ENCODE peak calls at places on chromosomes 6 and 20, in seven cellular contexts. J, C, P, Q, W, X and B are unnamed samples.

GRCh38 chr20:416950-417800 is 9.1 kb downstream of the RBCK1 start:
- DNase-seq in W (no peak), J (no peak), Q (no peak), P (no peak), X (no peak), C (no peak), B (no peak)

GRCh38 chr6:109300874-109301273 is 81.4 kb downstream of the CD164 start:
- DNase-seq in J (no peak), P (no peak), X (no peak), Q (no peak), C (no peak), W (no peak), B (no peak)

GRCh38 chr6:148997863-148998262 is 251.0 kb downstream of the UST start:
- DNase-seq in C (no peak), J (no peak), W (no peak), X (no peak), Q (no peak), P (peak; percentile 43), B (no peak)

GRCh38 chr6:37648465-37649330 is 49.0 kb downstream of the MDGA1 start:
- DNase-seq in W (no peak), P (no peak), C (no peak), Q (no peak), J (no peak), X (no peak), B (no peak)

GRCh38 chr20:35523298-35523888 is 6.1 kb downstream of the C20orf173 start:
- DNase-seq in C (no peak), P (no peak), Q (peak; percentile 47), W (peak; percentile 33), J (no peak), X (no peak), B (peak; percentile 45)

GRCh38 chr6:135325624-135326424 is 144.7 kb downstream of the MYB start:
- DNase-seq in C (no peak), P (no peak), J (no peak), Q (no peak), W (peak; percentile 41), X (no peak), B (no peak)

GRCh38 chr6:44512868-44513641 is 125.5 kb downstream of the CDC5L start:
- DNase-seq in Q (no peak), W (peak; percentile 43), C (no peak), P (no peak), X (no peak), J (no peak), B (no peak)

GRCh38 chr20:22584922-22585785 is 782 bp upstream of the FOXA2 start:
- DNase-seq in P (no peak), W (no peak), J (no peak), X (peak; percentile 57), Q (peak; percentile 93), C (no peak), B (no peak)

GRCh38 chr20:61562897-61563504 is 310.9 kb downstream of the CDH4 start:
- DNase-seq in C (no peak), J (no peak), Q (no peak), W (no peak), X (no peak), P (no peak), B (no peak)

GRCh38 chr20:50762435-50763201 is 31.2 kb downstream of the PARD6B start:
- DNase-seq in Q (peak; percentile 34), P (no peak), X (peak; percentile 62), W (peak; percentile 65), C (no peak), J (peak; percentile 96), B (no peak)

GRCh38 chr20:43533060-43533459 is 25.6 kb downstream of the L3MBTL1 start:
- DNase-seq in X (no peak), P (no peak), C (no peak), J (no peak), Q (no peak), W (peak; percentile 67), B (no peak)

GRCh38 chr6:158357570-158358216 is 45.4 kb downstream of the TULP4 start:
- DNase-seq in W (no peak), Q (no peak), X (no peak), J (no peak), P (no peak), C (no peak), B (peak; percentile 78)

GRCh38 chr20:35680464-35681183 is 15.9 kb upstream of the CPNE1 start:
- DNase-seq in P (no peak), X (no peak), Q (no peak), J (peak; percentile 8), W (no peak), C (no peak), B (no peak)

GRCh38 chr20:62769346-62770071 is 26.8 kb upstream of the MRGBP start:
- DNase-seq in J (no peak), X (no peak), C (no peak), P (no peak), W (no peak), Q (no peak), B (no peak)

GRCh38 chr6:152948150-152948768 is 34.6 kb downstream of the FBXO5 start:
- DNase-seq in J (no peak), P (peak; percentile 22), W (peak; percentile 74), C (no peak), Q (peak; percentile 54), X (no peak), B (peak; percentile 34)

GRCh38 chr6:44730771-44731391 is 343.4 kb downstream of the CDC5L start:
- DNase-seq in J (no peak), P (peak; percentile 37), X (no peak), C (no peak), Q (no peak), W (no peak), B (no peak)

GRCh38 chr6:51678905-51679620 is 408.4 kb downstream of the PKHD1 start:
- DNase-seq in Q (no peak), X (no peak), W (no peak), P (no peak), J (no peak), C (peak; percentile 18), B (no peak)

GRCh38 chr6:51678274-51678673 is 409.1 kb downstream of the PKHD1 start:
- DNase-seq in X (no peak), J (no peak), Q (no peak), P (no peak), W (no peak), C (no peak), B (no peak)

GRCh38 chr6:51684603-51685002 is 402.8 kb downstream of the PKHD1 start:
- DNase-seq in Q (no peak), J (no peak), C (no peak), X (no peak), P (no peak), W (no peak), B (no peak)

GRCh38 chr6:51684038-51684437 is 403.4 kb downstream of the PKHD1 start:
- DNase-seq in X (no peak), C (no peak), Q (no peak), P (no peak), J (no peak), W (no peak), B (no peak)
- TF ChIP-seq CTCF in X (no peak), C (peak; percentile 7), Q (no peak), P (no peak), J (no peak), W (no peak), B (no peak)

GRCh38 chr20:58498445-58499068 is 16.6 kb downstream of the APCDD1L start:
- DNase-seq in Q (no peak), P (no peak), J (peak; percentile 21), C (no peak), W (no peak), X (no peak), B (no peak)

GRCh38 chr20:58504566-58504965 is 10.6 kb downstream of the APCDD1L start:
- DNase-seq in P (no peak), X (no peak), Q (no peak), J (no peak), C (no peak), W (no peak), B (no peak)

GRCh38 chr20:58508762-58509395 is 6.3 kb downstream of the APCDD1L start:
- DNase-seq in X (no peak), Q (no peak), P (no peak), J (no peak), W (no peak), C (no peak), B (no peak)

GRCh38 chr20:58500256-58500655 is 14.9 kb downstream of the APCDD1L start:
- DNase-seq in C (no peak), J (no peak), X (no peak), Q (no peak), W (no peak), P (no peak), B (no peak)

GRCh38 chr20:58503668-58504067 is 11.5 kb downstream of the APCDD1L start:
- DNase-seq in J (no peak), W (no peak), P (no peak), X (no peak), C (no peak), Q (no peak), B (no peak)
- TF ChIP-seq CTCF in J (no peak), W (no peak), P (no peak), X (no peak), C (no peak), Q (no peak), B (no peak)

DNA sequence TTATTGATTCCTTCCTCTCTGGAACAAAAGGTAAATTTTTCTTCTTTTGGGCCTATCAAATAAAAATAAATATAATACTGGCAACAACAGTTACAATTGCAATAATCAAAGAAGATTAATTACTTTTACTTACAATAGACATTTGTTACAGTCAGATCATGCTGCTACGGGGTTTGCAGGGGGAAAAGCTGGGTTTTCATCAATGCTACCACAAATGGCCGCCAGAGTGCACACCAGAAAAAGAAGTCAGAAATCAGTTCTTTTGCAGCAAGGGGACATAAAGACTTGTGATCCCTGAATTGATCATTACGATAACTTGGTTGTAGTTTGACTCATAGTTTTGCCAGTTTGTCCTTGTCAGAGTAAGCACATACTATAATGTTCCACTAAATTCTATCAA is 714.5 kb upstream of the EYS start:
- DNase-seq in C (no peak), J (no peak), W (no peak), X (no peak), Q (peak; percentile 16), P (no peak), B (no peak)
- TF ChIP-seq CTCF in C (no peak), J (no peak), W (no peak), X (no peak), Q (peak; percentile 67), P (no peak), B (peak; percentile 6)

GRCh38 chr20:53722515-53723036 is 128.9 kb upstream of the ZNF217 start:
- DNase-seq in Q (no peak), J (no peak), P (no peak), C (no peak), W (no peak), X (no peak), B (no peak)

GRCh38 chr20:53718622-53719021 is 125.0 kb upstream of the ZNF217 start:
- DNase-seq in Q (no peak), J (no peak), W (no peak), C (no peak), P (no peak), X (no peak), B (no peak)

GRCh38 chr20:53716385-53716784 is 122.7 kb upstream of the ZNF217 start:
- DNase-seq in C (no peak), P (no peak), J (no peak), W (no peak), Q (no peak), X (no peak), B (no peak)

GRCh38 chr20:53714524-53714923 is 120.9 kb upstream of the ZNF217 start:
- DNase-seq in J (no peak), C (no peak), Q (no peak), X (no peak), W (no peak), P (no peak), B (no peak)

DNA sequence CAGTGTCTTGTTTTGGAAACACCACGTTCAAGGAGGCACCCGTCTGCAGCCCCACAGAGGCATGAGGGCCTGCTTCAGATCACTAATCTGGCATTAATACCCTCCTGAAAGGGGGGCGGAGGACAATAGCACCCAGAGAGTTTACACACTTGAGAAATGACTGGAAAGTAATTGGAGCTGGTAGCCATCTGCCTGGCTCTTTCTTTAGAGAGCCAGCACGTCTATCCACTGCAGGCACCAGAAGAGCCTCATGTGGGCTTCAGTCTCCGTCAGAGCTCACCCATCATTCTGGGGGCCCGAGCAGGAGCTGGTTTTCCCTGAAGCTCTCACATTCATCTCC is 124.5 kb upstream of the ZNF217 start:
- DNase-seq in X (no peak), Q (no peak), J (no peak), C (no peak), P (no peak), W (no peak), B (no peak)
- TF ChIP-seq CTCF in X (no peak), Q (no peak), J (no peak), C (no peak), P (no peak), W (no peak), B (no peak)